ENCODE peak calls at places on chromosomes 6 and 20, in six cellular contexts. N, P, J, E, T and Z are unnamed samples.
A peak's percentile ranks its signal among the peaks of the same experiment; 100 is the strongest.

GRCh38 chr6:21457647-21458046 is 135.9 kb upstream of the SOX4 start:
- DNase-seq in N (no peak), P (no peak), J (no peak), E (no peak), T (no peak), Z (no peak)

GRCh38 chr6:124517339-124517738 is 444.9 kb upstream of the RNF217 start:
- DNase-seq in N (no peak), P (no peak), J (no peak), E (no peak), T (no peak), Z (peak; percentile 19)

GRCh38 chr6:128519132-128519930 is 1.1 kb downstream of the PTPRK start:
- DNase-seq in N (peak; percentile 47), P (peak; percentile 30), J (peak; percentile 63), E (no peak), T (peak; percentile 77), Z (peak; percentile 78)

GRCh38 chr20:674936-675452 is 608 bp downstream of the SCRT2 start:
- DNase-seq in N (no peak), P (no peak), J (no peak), E (no peak), T (no peak), Z (no peak)

GRCh38 chr20:6665621-6666345 is 101.7 kb upstream of the BMP2 start:
- DNase-seq in N (peak; percentile 15), P (no peak), J (no peak), E (no peak), T (peak; percentile 12), Z (no peak)

GRCh38 chr20:43739148-43739749 is 12.4 kb upstream of the GTSF1L start:
- DNase-seq in N (no peak), P (no peak), J (no peak), E (no peak), T (no peak), Z (no peak)

GRCh38 chr6:137147195-137147594 is 26.2 kb downstream of the IL22RA2 start:
- DNase-seq in N (no peak), P (no peak), J (no peak), E (no peak), T (no peak), Z (no peak)

GRCh38 chr6:128713461-128713860 is 169.5 kb upstream of the LAMA2 start:
- DNase-seq in N (peak; percentile 49), P (no peak), J (no peak), E (no peak), T (no peak), Z (no peak)

GRCh38 chr6:31659649-31660223 is 842 bp downstream of the C6orf47 start:
- DNase-seq in N (peak; percentile 25), P (no peak), J (no peak), E (no peak), T (no peak), Z (peak; percentile 37)

GRCh38 chr20:38723982-38724602 is at the start of gene SLC32A1:
- DNase-seq in N (no peak), P (no peak), J (peak; percentile 68), E (no peak), T (no peak), Z (peak; percentile 71)

GRCh38 chr6:16721977-16722376 is 39.3 kb downstream of the ATXN1 start:
- DNase-seq in N (no peak), P (no peak), J (no peak), E (no peak), T (no peak), Z (no peak)

GRCh38 chr20:38405132-38405531 is 30.0 kb downstream of the SNHG17 start:
- DNase-seq in N (no peak), P (no peak), J (no peak), E (no peak), T (no peak), Z (no peak)

GRCh38 chr6:7566031-7566556 is 23.9 kb upstream of the SNRNP48 start:
- DNase-seq in N (no peak), P (no peak), J (no peak), E (no peak), T (no peak), Z (no peak)

GRCh38 chr20:63708301-63709148 is 686 bp downstream of the ZGPAT start:
- DNase-seq in N (no peak), P (no peak), J (no peak), E (no peak), T (no peak), Z (peak; percentile 54)

GRCh38 chr20:45925821-45926506 is 8.5 kb upstream of the PCIF1 start:
- DNase-seq in N (no peak), P (no peak), J (no peak), E (no peak), T (no peak), Z (peak; percentile 42)

GRCh38 chr6:9161731-9162130 is 726.4 kb upstream of the SLC35B3 start:
- DNase-seq in N (no peak), P (no peak), J (no peak), E (no peak), T (peak; percentile 75), Z (no peak)

GRCh38 chr6:135209803-135210202 is 28.7 kb downstream of the MYB start:
- DNase-seq in N (no peak), P (no peak), J (no peak), E (no peak), T (no peak), Z (no peak)

GRCh38 chr6:32685603-32686002 is 19.1 kb upstream of the HLA-DQB1 start:
- DNase-seq in N (no peak), P (no peak), J (no peak), E (no peak), T (no peak), Z (no peak)

GRCh38 chr6:148793721-148794120 is 46.9 kb downstream of the UST start:
- DNase-seq in N (peak; percentile 12), P (no peak), J (no peak), E (no peak), T (no peak), Z (no peak)

GRCh38 chr6:118495639-118496296 is 52.3 kb upstream of the PLN start:
- DNase-seq in N (no peak), P (no peak), J (no peak), E (no peak), T (no peak), Z (no peak)

GRCh38 chr6:56760842-56761241 is 118.2 kb upstream of the DST start:
- DNase-seq in N (no peak), P (no peak), J (no peak), E (no peak), T (no peak), Z (no peak)

GRCh38 chr20:59807909-59808728 is 125.3 kb downstream of the SYCP2 start:
- DNase-seq in N (no peak), P (no peak), J (no peak), E (no peak), T (no peak), Z (no peak)

GRCh38 chr20:64051033-64051452 is 1.6 kb upstream of the SOX18 start:
- DNase-seq in N (no peak), P (no peak), J (no peak), E (no peak), T (no peak), Z (no peak)